ENCODE peak calls at places on chromosomes 12 and 14, in nine cellular contexts. One of them, this sample, is unnamed.

GRCh38 chr14:64935508-64935907 is 7.0 kb downstream of the GPX2 start:
- DNase-seq in cardiac fibroblast: no peak
- DNase-seq in NCI-H2029 treated with DMSO at 0.1 percent for 48 hours: peak
- DNase-seq in posterior cingulate gyrus: no peak
- DNase-seq in GM03348: no peak
- DNase-seq in HepG2: no peak
- DNase-seq in memory B cell: no peak
- DNase-seq in mesothelial cell of epicardium: no peak
- DNase-seq in fibroblast of mammary gland: no peak
- DNase-seq in this sample: no peak

GRCh38 chr12:19239616-19240234 is 110.2 kb downstream of the PLEKHA5 start:
- DNase-seq in cardiac fibroblast: peak
- DNase-seq in NCI-H2029 treated with DMSO at 0.1 percent for 48 hours: no peak
- DNase-seq in posterior cingulate gyrus: no peak
- DNase-seq in GM03348: peak
- DNase-seq in HepG2: no peak
- DNase-seq in memory B cell: no peak
- DNase-seq in mesothelial cell of epicardium: no peak
- DNase-seq in fibroblast of mammary gland: peak
- DNase-seq in this sample: no peak

GRCh38 chr14:23300687-23301223 is 1.9 kb downstream of the PPP1R3E start:
- DNase-seq in cardiac fibroblast: no peak
- DNase-seq in NCI-H2029 treated with DMSO at 0.1 percent for 48 hours: no peak
- DNase-seq in posterior cingulate gyrus: no peak
- DNase-seq in GM03348: no peak
- DNase-seq in HepG2: peak
- DNase-seq in memory B cell: no peak
- DNase-seq in mesothelial cell of epicardium: no peak
- DNase-seq in fibroblast of mammary gland: peak
- DNase-seq in this sample: peak

GRCh38 chr12:93591137-93591868 is 18.8 kb downstream of the SOCS2 start:
- DNase-seq in cardiac fibroblast: peak
- DNase-seq in NCI-H2029 treated with DMSO at 0.1 percent for 48 hours: no peak
- DNase-seq in posterior cingulate gyrus: peak
- DNase-seq in GM03348: peak
- DNase-seq in HepG2: no peak
- DNase-seq in memory B cell: peak
- DNase-seq in mesothelial cell of epicardium: peak
- DNase-seq in fibroblast of mammary gland: peak
- DNase-seq in this sample: peak

GRCh38 chr12:108629824-108630476 is 3.7 kb downstream of the SELPLG start:
- DNase-seq in cardiac fibroblast: peak
- DNase-seq in NCI-H2029 treated with DMSO at 0.1 percent for 48 hours: no peak
- DNase-seq in posterior cingulate gyrus: no peak
- DNase-seq in GM03348: peak
- DNase-seq in HepG2: peak
- DNase-seq in memory B cell: no peak
- DNase-seq in mesothelial cell of epicardium: no peak
- DNase-seq in fibroblast of mammary gland: peak
- DNase-seq in this sample: peak

GRCh38 chr12:104207416-104207941 is 8.1 kb upstream of the TXNRD1 start:
- DNase-seq in cardiac fibroblast: no peak
- DNase-seq in NCI-H2029 treated with DMSO at 0.1 percent for 48 hours: no peak
- DNase-seq in posterior cingulate gyrus: no peak
- DNase-seq in GM03348: no peak
- DNase-seq in HepG2: no peak
- DNase-seq in memory B cell: no peak
- DNase-seq in mesothelial cell of epicardium: no peak
- DNase-seq in fibroblast of mammary gland: no peak
- DNase-seq in this sample: no peak

GRCh38 chr14:32121536-32121935 is 44.4 kb downstream of the ARHGAP5 start:
- DNase-seq in cardiac fibroblast: no peak
- DNase-seq in NCI-H2029 treated with DMSO at 0.1 percent for 48 hours: no peak
- DNase-seq in posterior cingulate gyrus: no peak
- DNase-seq in GM03348: no peak
- DNase-seq in HepG2: no peak
- DNase-seq in memory B cell: no peak
- DNase-seq in mesothelial cell of epicardium: no peak
- DNase-seq in fibroblast of mammary gland: peak
- DNase-seq in this sample: no peak

GRCh38 chr14:94936411-94936892 is 166.5 kb upstream of the GSC start:
- DNase-seq in cardiac fibroblast: peak
- DNase-seq in NCI-H2029 treated with DMSO at 0.1 percent for 48 hours: peak
- DNase-seq in posterior cingulate gyrus: peak
- DNase-seq in GM03348: peak
- DNase-seq in HepG2: no peak
- DNase-seq in memory B cell: no peak
- DNase-seq in mesothelial cell of epicardium: peak
- DNase-seq in fibroblast of mammary gland: peak
- DNase-seq in this sample: peak

GRCh38 chr12:25388216-25388615 is 137.5 kb upstream of the KRAS start:
- DNase-seq in cardiac fibroblast: no peak
- DNase-seq in NCI-H2029 treated with DMSO at 0.1 percent for 48 hours: no peak
- DNase-seq in posterior cingulate gyrus: no peak
- DNase-seq in GM03348: no peak
- DNase-seq in HepG2: no peak
- DNase-seq in memory B cell: no peak
- DNase-seq in mesothelial cell of epicardium: no peak
- DNase-seq in fibroblast of mammary gland: no peak
- DNase-seq in this sample: no peak

GRCh38 chr14:95389471-95390011 is 69.8 kb upstream of the CLMN start:
- DNase-seq in cardiac fibroblast: peak
- DNase-seq in NCI-H2029 treated with DMSO at 0.1 percent for 48 hours: no peak
- DNase-seq in posterior cingulate gyrus: no peak
- DNase-seq in GM03348: peak
- DNase-seq in HepG2: no peak
- DNase-seq in memory B cell: no peak
- DNase-seq in mesothelial cell of epicardium: no peak
- DNase-seq in fibroblast of mammary gland: peak
- DNase-seq in this sample: peak

GRCh38 chr12:8572507-8572906 is 31.8 kb upstream of the CLEC4E start:
- DNase-seq in cardiac fibroblast: peak
- DNase-seq in NCI-H2029 treated with DMSO at 0.1 percent for 48 hours: no peak
- DNase-seq in posterior cingulate gyrus: no peak
- DNase-seq in GM03348: no peak
- DNase-seq in HepG2: no peak
- DNase-seq in memory B cell: no peak
- DNase-seq in mesothelial cell of epicardium: no peak
- DNase-seq in fibroblast of mammary gland: no peak
- DNase-seq in this sample: no peak

GRCh38 chr12:95574799-95575452 is 23.6 kb upstream of the USP44 start:
- DNase-seq in cardiac fibroblast: peak
- DNase-seq in NCI-H2029 treated with DMSO at 0.1 percent for 48 hours: peak
- DNase-seq in posterior cingulate gyrus: no peak
- DNase-seq in GM03348: peak
- DNase-seq in HepG2: peak
- DNase-seq in memory B cell: no peak
- DNase-seq in mesothelial cell of epicardium: no peak
- DNase-seq in fibroblast of mammary gland: peak
- DNase-seq in this sample: no peak